ENCODE peak calls at places on chromosomes 4 and X, in four cellular contexts. One of them, this sample, is unnamed.

GRCh38 chr4:39319678-39320077 is 46.5 kb downstream of the RFC1 start:
- DNase-seq in AG09319: peak; percentile 20
- DNase-seq in brain microvascular endothelial cell: peak; percentile 89
- DNase-seq in dorsolateral prefrontal cortex: no peak
- DNase-seq in this sample: peak; percentile 63

GRCh38 chr4:4758708-4759107 is 100.8 kb upstream of the MSX1 start:
- DNase-seq in AG09319: no peak
- DNase-seq in brain microvascular endothelial cell: no peak
- DNase-seq in dorsolateral prefrontal cortex: no peak
- DNase-seq in this sample: no peak

GRCh38 chr4:122224348-122224747 is 72.2 kb downstream of the BLTP1 start:
- DNase-seq in AG09319: no peak
- DNase-seq in brain microvascular endothelial cell: peak; percentile 31
- DNase-seq in dorsolateral prefrontal cortex: no peak
- DNase-seq in this sample: peak; percentile 3

GRCh38 chrX:64205441-64205734 is at the start of gene AMER1:
- DNase-seq in AG09319: no peak
- DNase-seq in brain microvascular endothelial cell: no peak
- DNase-seq in dorsolateral prefrontal cortex: no peak
- DNase-seq in this sample: no peak

GRCh38 chr4:186104895-186105720 is 604 bp downstream of the FAM149A start:
- DNase-seq in AG09319: no peak
- DNase-seq in brain microvascular endothelial cell: no peak
- DNase-seq in dorsolateral prefrontal cortex: no peak
- DNase-seq in this sample: no peak

GRCh38 chr4:102163404-102164140 is 181.7 kb downstream of the SLC39A8 start:
- DNase-seq in AG09319: no peak
- DNase-seq in brain microvascular endothelial cell: no peak
- DNase-seq in dorsolateral prefrontal cortex: no peak
- DNase-seq in this sample: no peak

GRCh38 chrX:1108451-1109445 is 103.7 kb downstream of the CRLF2 start:
- DNase-seq in AG09319: no peak
- DNase-seq in brain microvascular endothelial cell: no peak
- DNase-seq in dorsolateral prefrontal cortex: no peak
- DNase-seq in this sample: no peak

GRCh38 chr4:123477804-123478209 is 81.2 kb downstream of the SPRY1 start:
- DNase-seq in AG09319: no peak
- DNase-seq in brain microvascular endothelial cell: peak; percentile 75
- DNase-seq in dorsolateral prefrontal cortex: no peak
- DNase-seq in this sample: no peak

GRCh38 chrX:31570658-31571057 is 498.8 kb upstream of the FTHL17 start:
- DNase-seq in AG09319: no peak
- DNase-seq in brain microvascular endothelial cell: no peak
- DNase-seq in dorsolateral prefrontal cortex: no peak
- DNase-seq in this sample: no peak

GRCh38 chr4:83358410-83358809 is 23.8 kb upstream of the HPSE start:
- DNase-seq in AG09319: peak; percentile 1
- DNase-seq in brain microvascular endothelial cell: peak; percentile 42
- DNase-seq in dorsolateral prefrontal cortex: no peak
- DNase-seq in this sample: peak; percentile 39

GRCh38 chr4:53365121-53365485 is 758 bp downstream of the SCFD2 start:
- DNase-seq in AG09319: no peak
- DNase-seq in brain microvascular endothelial cell: no peak
- DNase-seq in dorsolateral prefrontal cortex: no peak
- DNase-seq in this sample: no peak

GRCh38 chr4:39124885-39125599 is 57.3 kb upstream of the WDR19 start:
- DNase-seq in AG09319: no peak
- DNase-seq in brain microvascular endothelial cell: no peak
- DNase-seq in dorsolateral prefrontal cortex: no peak
- DNase-seq in this sample: no peak

GRCh38 chrX:9062621-9063020 is 28.7 kb upstream of the FAM9B start:
- DNase-seq in AG09319: no peak
- DNase-seq in brain microvascular endothelial cell: no peak
- DNase-seq in dorsolateral prefrontal cortex: no peak
- DNase-seq in this sample: no peak

GRCh38 chr4:5120468-5120867 is 69.2 kb downstream of the STK32B start:
- DNase-seq in AG09319: no peak
- DNase-seq in brain microvascular endothelial cell: no peak
- DNase-seq in dorsolateral prefrontal cortex: no peak
- DNase-seq in this sample: no peak

GRCh38 chr4:112296949-112297483 is at the start of gene ALPK1:
- DNase-seq in AG09319: peak; percentile 82
- DNase-seq in brain microvascular endothelial cell: peak; percentile 74
- DNase-seq in dorsolateral prefrontal cortex: no peak
- DNase-seq in this sample: peak; percentile 80

GRCh38 chr4:88514557-88515511 is 8.7 kb downstream of the PYURF start:
- DNase-seq in AG09319: no peak
- DNase-seq in brain microvascular endothelial cell: no peak
- DNase-seq in dorsolateral prefrontal cortex: no peak
- DNase-seq in this sample: no peak

GRCh38 chr4:93814141-93814540 is 14.4 kb upstream of the ATOH1 start:
- DNase-seq in AG09319: no peak
- DNase-seq in brain microvascular endothelial cell: no peak
- DNase-seq in dorsolateral prefrontal cortex: no peak
- DNase-seq in this sample: no peak

GRCh38 chr4:20288846-20289512 is 37.3 kb downstream of the SLIT2 start:
- DNase-seq in AG09319: no peak
- DNase-seq in brain microvascular endothelial cell: no peak
- DNase-seq in dorsolateral prefrontal cortex: no peak
- DNase-seq in this sample: no peak

GRCh38 chrX:66110112-66110511 is 53.9 kb upstream of the HEPH start:
- DNase-seq in AG09319: no peak
- DNase-seq in brain microvascular endothelial cell: no peak
- DNase-seq in dorsolateral prefrontal cortex: no peak
- DNase-seq in this sample: no peak

GRCh38 chrX:12439396-12439795 is 301.1 kb downstream of the FRMPD4 start:
- DNase-seq in AG09319: no peak
- DNase-seq in brain microvascular endothelial cell: no peak
- DNase-seq in dorsolateral prefrontal cortex: no peak
- DNase-seq in this sample: no peak

GRCh38 chrX:151397741-151398070 is 700 bp downstream of the VMA21 start:
- DNase-seq in AG09319: no peak
- DNase-seq in brain microvascular endothelial cell: no peak
- DNase-seq in dorsolateral prefrontal cortex: no peak
- DNase-seq in this sample: no peak

GRCh38 chr4:74006009-74006476 is 7.6 kb upstream of the CXCL5 start:
- DNase-seq in AG09319: no peak
- DNase-seq in brain microvascular endothelial cell: no peak
- DNase-seq in dorsolateral prefrontal cortex: no peak
- DNase-seq in this sample: no peak

GRCh38 chrX:95056901-95057300 is 1382.9 kb downstream of the FAM133A start:
- DNase-seq in AG09319: no peak
- DNase-seq in brain microvascular endothelial cell: no peak
- DNase-seq in dorsolateral prefrontal cortex: no peak
- DNase-seq in this sample: no peak

GRCh38 chrX:153845842-153846241 is 15.5 kb upstream of the PDZD4 start:
- DNase-seq in AG09319: no peak
- DNase-seq in brain microvascular endothelial cell: no peak
- DNase-seq in dorsolateral prefrontal cortex: no peak
- DNase-seq in this sample: no peak

GRCh38 chr4:41797260-41797659 is 48.7 kb upstream of the PHOX2B start:
- DNase-seq in AG09319: no peak
- DNase-seq in brain microvascular endothelial cell: no peak
- DNase-seq in dorsolateral prefrontal cortex: no peak
- DNase-seq in this sample: no peak

GRCh38 chr4:170374770-170375169 is 285.0 kb upstream of the AADAT start:
- DNase-seq in AG09319: no peak
- DNase-seq in brain microvascular endothelial cell: peak; percentile 12
- DNase-seq in dorsolateral prefrontal cortex: no peak
- DNase-seq in this sample: no peak
- TF ChIP-seq CTCF in AG09319: no peak
- TF ChIP-seq CTCF in brain microvascular endothelial cell: peak; percentile 57
- TF ChIP-seq CTCF in dorsolateral prefrontal cortex: peak; percentile 23
- TF ChIP-seq CTCF in this sample: no peak

DNA sequence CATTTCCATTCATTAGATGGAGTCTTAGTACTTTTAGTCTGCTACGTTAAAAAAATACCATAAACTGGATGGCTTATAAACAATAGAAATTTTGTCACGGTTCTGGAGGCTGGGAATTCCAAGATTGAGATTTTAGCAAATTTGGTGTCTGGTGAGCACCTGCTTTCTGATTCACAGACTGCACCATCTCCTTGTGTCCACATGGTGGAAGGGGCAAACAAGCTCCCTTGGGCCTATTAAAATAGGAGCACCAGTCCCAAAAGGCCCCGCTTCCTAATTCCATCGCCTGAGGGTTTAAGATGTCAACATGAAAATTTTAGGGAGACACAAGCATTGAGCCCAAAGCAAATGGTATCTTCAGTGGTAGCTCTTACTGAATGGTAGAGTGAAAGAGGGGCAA is 120.5 kb upstream of the MAP9 start:
- DNase-seq in AG09319: no peak
- DNase-seq in brain microvascular endothelial cell: no peak
- DNase-seq in dorsolateral prefrontal cortex: no peak
- DNase-seq in this sample: no peak
- TF ChIP-seq CTCF in AG09319: no peak
- TF ChIP-seq CTCF in brain microvascular endothelial cell: no peak
- TF ChIP-seq CTCF in dorsolateral prefrontal cortex: no peak
- TF ChIP-seq CTCF in this sample: peak; percentile 21

GRCh38 chrX:149837167-149837566 is 43.8 kb upstream of the MAGEA8 start:
- DNase-seq in AG09319: no peak
- DNase-seq in brain microvascular endothelial cell: no peak
- DNase-seq in dorsolateral prefrontal cortex: no peak
- DNase-seq in this sample: no peak

GRCh38 chrX:149827254-149827653 is 45.5 kb downstream of the MAGEA9 start:
- DNase-seq in AG09319: no peak
- DNase-seq in brain microvascular endothelial cell: no peak
- DNase-seq in dorsolateral prefrontal cortex: no peak
- DNase-seq in this sample: no peak

GRCh38 chrX:149830192-149830873 is 48.6 kb downstream of the MAGEA9 start:
- DNase-seq in AG09319: no peak
- DNase-seq in brain microvascular endothelial cell: peak; percentile 28
- DNase-seq in dorsolateral prefrontal cortex: no peak
- DNase-seq in this sample: no peak

GRCh38 chrX:149829751-149830191 is 48.0 kb downstream of the MAGEA9 start:
- DNase-seq in AG09319: no peak
- DNase-seq in brain microvascular endothelial cell: peak; percentile 71
- DNase-seq in dorsolateral prefrontal cortex: no peak
- DNase-seq in this sample: no peak

GRCh38 chrX:149831473-149831872 is 49.5 kb upstream of the MAGEA8 start:
- DNase-seq in AG09319: no peak
- DNase-seq in brain microvascular endothelial cell: no peak
- DNase-seq in dorsolateral prefrontal cortex: no peak
- DNase-seq in this sample: no peak
- TF ChIP-seq CTCF in AG09319: no peak
- TF ChIP-seq CTCF in brain microvascular endothelial cell: no peak
- TF ChIP-seq CTCF in dorsolateral prefrontal cortex: no peak
- TF ChIP-seq CTCF in this sample: no peak

GRCh38 chr4:107044170-107044569 is 8.1 kb upstream of the DKK2 start:
- DNase-seq in AG09319: no peak
- DNase-seq in brain microvascular endothelial cell: peak; percentile 26
- DNase-seq in dorsolateral prefrontal cortex: no peak
- DNase-seq in this sample: no peak
- TF ChIP-seq CTCF in AG09319: peak; percentile 24
- TF ChIP-seq CTCF in brain microvascular endothelial cell: peak; percentile 36
- TF ChIP-seq CTCF in dorsolateral prefrontal cortex: no peak
- TF ChIP-seq CTCF in this sample: peak; percentile 18

GRCh38 chrX:43813319-43813718 is 68.9 kb downstream of the MAOB start:
- DNase-seq in AG09319: no peak
- DNase-seq in brain microvascular endothelial cell: no peak
- DNase-seq in dorsolateral prefrontal cortex: no peak
- DNase-seq in this sample: no peak

GRCh38 chrX:43815209-43815608 is 67.0 kb downstream of the MAOB start:
- DNase-seq in AG09319: no peak
- DNase-seq in brain microvascular endothelial cell: no peak
- DNase-seq in dorsolateral prefrontal cortex: no peak
- DNase-seq in this sample: no peak

GRCh38 chrX:43809463-43809862 is 72.8 kb downstream of the MAOB start:
- DNase-seq in AG09319: no peak
- DNase-seq in brain microvascular endothelial cell: no peak
- DNase-seq in dorsolateral prefrontal cortex: no peak
- DNase-seq in this sample: no peak

GRCh38 chrX:43817454-43817853 is 64.8 kb downstream of the MAOB start:
- DNase-seq in AG09319: no peak
- DNase-seq in brain microvascular endothelial cell: no peak
- DNase-seq in dorsolateral prefrontal cortex: no peak
- DNase-seq in this sample: no peak

GRCh38 chrX:43813898-43814297 is 68.4 kb downstream of the MAOB start:
- DNase-seq in AG09319: no peak
- DNase-seq in brain microvascular endothelial cell: no peak
- DNase-seq in dorsolateral prefrontal cortex: no peak
- DNase-seq in this sample: no peak
- TF ChIP-seq CTCF in AG09319: no peak
- TF ChIP-seq CTCF in brain microvascular endothelial cell: peak; percentile 35
- TF ChIP-seq CTCF in dorsolateral prefrontal cortex: peak; percentile 28
- TF ChIP-seq CTCF in this sample: no peak

This sample was measured in AG04450.